ENCODE peak calls at places on chromosomes 11 and 22, in four cellular contexts. One of them, this sample, is unnamed.

GRCh38 chr11:123166095-123166559 is 28.9 kb downstream of the CLMP start:
- DNase-seq in IMR-90: peak; percentile 97
- DNase-seq in uterus: peak; percentile 75
- DNase-seq in body of pancreas: no peak
- DNase-seq in this sample: no peak

GRCh38 chr11:46291441-46292143 is 14.1 kb downstream of the CREB3L1 start:
- DNase-seq in IMR-90: peak; percentile 86
- DNase-seq in uterus: peak; percentile 72
- DNase-seq in body of pancreas: no peak
- DNase-seq in this sample: no peak

GRCh38 chr11:102306048-102306575 is 11.2 kb upstream of the BIRC3 start:
- DNase-seq in IMR-90: no peak
- DNase-seq in uterus: no peak
- DNase-seq in body of pancreas: no peak
- DNase-seq in this sample: no peak

GRCh38 chr22:48976556-48977535 is 850.8 kb downstream of the BRD1 start:
- DNase-seq in IMR-90: no peak
- DNase-seq in uterus: no peak
- DNase-seq in body of pancreas: no peak
- DNase-seq in this sample: no peak

GRCh38 chr22:26891431-26891830 is 234.0 kb downstream of the MIAT start:
- DNase-seq in IMR-90: peak; percentile 5
- DNase-seq in uterus: no peak
- DNase-seq in body of pancreas: no peak
- DNase-seq in this sample: no peak

GRCh38 chr11:25602149-25602548 is 729.8 kb upstream of the ANO3 start:
- DNase-seq in IMR-90: no peak
- DNase-seq in uterus: no peak
- DNase-seq in body of pancreas: no peak
- DNase-seq in this sample: no peak

GRCh38 chr22:42797021-42797420 is 60.1 kb downstream of the ARFGAP3 start:
- DNase-seq in IMR-90: peak; percentile 27
- DNase-seq in uterus: peak; percentile 57
- DNase-seq in body of pancreas: peak; percentile 6
- DNase-seq in this sample: no peak

GRCh38 chr11:2664331-2664730 is 35.5 kb downstream of the KCNQ1OT1 start:
- DNase-seq in IMR-90: no peak
- DNase-seq in uterus: no peak
- DNase-seq in body of pancreas: no peak
- DNase-seq in this sample: no peak

GRCh38 chr11:128195057-128195751 is 392.2 kb downstream of the ETS1 start:
- DNase-seq in IMR-90: no peak
- DNase-seq in uterus: no peak
- DNase-seq in body of pancreas: no peak
- DNase-seq in this sample: no peak

DNA sequence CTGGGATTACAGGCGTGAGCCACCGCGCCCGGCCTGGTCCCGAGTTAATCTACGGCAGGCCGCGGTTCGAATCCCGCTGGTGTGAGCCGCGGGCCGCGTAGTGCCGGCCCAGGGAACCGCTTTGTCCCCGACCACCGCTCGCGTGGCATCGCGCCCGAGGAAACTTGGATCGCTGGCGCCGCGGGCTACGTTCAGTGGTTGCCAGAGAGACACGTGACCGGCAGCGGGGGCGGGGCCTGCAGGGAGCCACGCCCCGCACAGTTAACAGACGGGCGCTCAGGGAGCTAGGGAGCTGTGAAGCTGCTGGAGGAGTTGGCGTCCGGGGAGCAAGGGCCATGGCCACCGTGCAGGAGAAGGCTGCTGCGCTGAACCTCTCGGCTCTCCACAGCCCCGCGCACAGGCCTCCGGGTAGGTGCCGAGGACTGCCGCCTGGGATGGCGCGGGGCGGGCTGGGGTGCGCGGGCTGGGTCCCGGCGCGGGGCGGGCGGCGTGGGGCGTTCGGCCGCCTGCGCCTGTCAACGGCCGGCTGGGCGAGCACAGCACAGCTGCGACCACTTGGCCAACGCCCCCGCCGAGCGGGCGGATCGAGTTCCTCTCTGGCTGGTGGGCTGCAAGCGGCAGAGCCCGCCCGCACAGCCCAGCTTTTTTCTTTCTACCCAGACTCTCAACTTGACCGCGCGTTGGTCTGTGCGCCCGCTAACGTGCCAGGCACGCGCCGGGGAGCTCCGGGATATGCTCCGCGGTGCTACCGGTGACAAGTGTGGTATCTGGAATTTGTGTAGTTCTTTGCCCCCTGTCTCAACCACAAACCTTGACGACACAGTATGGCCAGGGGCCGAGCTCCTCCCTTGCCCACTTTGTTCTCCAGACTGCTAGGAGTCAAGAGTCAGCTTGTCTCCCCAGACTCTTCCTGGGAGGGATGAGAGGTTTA is at the start of gene DEPDC7:
- DNase-seq in IMR-90: peak; percentile 82
- DNase-seq in uterus: peak; percentile 85
- DNase-seq in body of pancreas: peak; percentile 94
- DNase-seq in this sample: peak; percentile 90
- TF ChIP-seq POLR2A in IMR-90: no peak
- TF ChIP-seq POLR2A in uterus: no peak
- TF ChIP-seq POLR2A in body of pancreas: peak; percentile 58
- TF ChIP-seq POLR2A in this sample: no peak

GRCh38 chr11:405323-405975 is 9.3 kb downstream of the SIGIRR start:
- DNase-seq in IMR-90: no peak
- DNase-seq in uterus: peak; percentile 46
- DNase-seq in body of pancreas: no peak
- DNase-seq in this sample: no peak
- TF ChIP-seq POLR2A in IMR-90: no peak
- TF ChIP-seq POLR2A in uterus: no peak
- TF ChIP-seq POLR2A in body of pancreas: no peak
- TF ChIP-seq POLR2A in this sample: no peak

GRCh38 chr11:10933455-10934292 is 75.8 kb upstream of the ZBED5 start:
- DNase-seq in IMR-90: peak; percentile 92
- DNase-seq in uterus: peak; percentile 90
- DNase-seq in body of pancreas: peak; percentile 92
- DNase-seq in this sample: peak; percentile 87

GRCh38 chr11:10930224-10930960 is 72.5 kb upstream of the ZBED5 start:
- DNase-seq in IMR-90: peak; percentile 33
- DNase-seq in uterus: no peak
- DNase-seq in body of pancreas: no peak
- DNase-seq in this sample: peak; percentile 39

GRCh38 chr11:10931761-10932700 is 74.2 kb upstream of the ZBED5 start:
- DNase-seq in IMR-90: no peak
- DNase-seq in uterus: peak; percentile 67
- DNase-seq in body of pancreas: no peak
- DNase-seq in this sample: peak; percentile 49

GRCh38 chr11:10932976-10933375 is 75.1 kb upstream of the ZBED5 start:
- DNase-seq in IMR-90: no peak
- DNase-seq in uterus: no peak
- DNase-seq in body of pancreas: no peak
- DNase-seq in this sample: no peak

DNA sequence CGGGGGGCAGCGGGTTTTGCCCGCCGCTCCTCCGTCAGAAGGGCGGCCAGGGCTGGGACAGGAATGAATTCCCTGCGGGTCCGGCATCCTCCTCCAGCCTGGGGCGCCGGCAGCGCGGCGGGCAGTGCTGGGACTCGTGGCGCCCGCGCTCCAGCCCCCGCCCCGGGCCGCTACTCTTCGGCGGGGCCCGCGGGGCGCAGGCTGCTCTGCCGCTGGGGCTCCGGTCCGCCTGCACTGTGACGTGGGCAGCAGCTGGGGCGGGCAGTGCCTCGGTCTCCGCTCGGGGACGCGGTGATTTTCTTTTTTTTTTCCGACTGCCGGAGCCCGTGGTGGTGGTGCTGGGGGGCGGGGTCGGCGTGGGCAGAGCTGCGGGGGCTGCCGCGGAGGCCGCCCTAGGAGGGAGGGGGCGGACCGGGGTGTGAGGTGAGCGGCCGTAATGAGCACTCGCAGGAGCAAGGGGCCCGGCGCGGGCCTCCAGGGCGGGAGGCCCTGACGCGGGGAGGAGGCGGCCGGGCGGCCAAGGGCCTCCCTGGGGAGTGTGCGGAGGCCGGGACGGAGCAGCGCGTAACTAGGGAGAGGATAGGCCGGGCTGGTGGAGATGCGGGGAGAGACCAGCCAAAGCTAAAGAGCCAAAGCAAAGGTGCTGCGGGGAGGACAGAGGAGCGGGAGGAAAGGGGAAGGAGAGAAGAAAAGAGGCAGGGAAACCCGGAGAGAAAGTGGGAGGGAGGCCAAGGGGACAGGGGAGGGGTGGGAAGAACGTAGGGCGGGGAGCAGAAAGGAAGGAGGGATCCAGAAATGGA is 73.3 kb upstream of the ZBED5 start:
- DNase-seq in IMR-90: peak; percentile 76
- DNase-seq in uterus: peak; percentile 86
- DNase-seq in body of pancreas: peak; percentile 46
- DNase-seq in this sample: peak; percentile 51
- TF ChIP-seq POLR2A in IMR-90: peak; percentile 75
- TF ChIP-seq POLR2A in uterus: no peak
- TF ChIP-seq POLR2A in body of pancreas: no peak
- TF ChIP-seq POLR2A in this sample: no peak

GRCh38 chr11:131924446-131925240 is 554.2 kb downstream of the NTM start:
- DNase-seq in IMR-90: peak; percentile 73
- DNase-seq in uterus: no peak
- DNase-seq in body of pancreas: peak; percentile 57
- DNase-seq in this sample: no peak
- TF ChIP-seq POLR2A in IMR-90: no peak
- TF ChIP-seq POLR2A in uterus: no peak
- TF ChIP-seq POLR2A in body of pancreas: no peak
- TF ChIP-seq POLR2A in this sample: no peak

GRCh38 chr11:35162795-35163194 is 23.8 kb downstream of the CD44 start:
- DNase-seq in IMR-90: peak; percentile 47
- DNase-seq in uterus: no peak
- DNase-seq in body of pancreas: no peak
- DNase-seq in this sample: peak; percentile 79
- TF ChIP-seq POLR2A in IMR-90: no peak
- TF ChIP-seq POLR2A in uterus: no peak
- TF ChIP-seq POLR2A in body of pancreas: no peak
- TF ChIP-seq POLR2A in this sample: no peak

GRCh38 chr11:62666259-62666926 is 1.3 kb downstream of the CSKMT start:
- DNase-seq in IMR-90: no peak
- DNase-seq in uterus: no peak
- DNase-seq in body of pancreas: no peak
- DNase-seq in this sample: no peak

GRCh38 chr11:62671272-62671603 is 235 bp upstream of the UQCC3 start:
- DNase-seq in IMR-90: no peak
- DNase-seq in uterus: no peak
- DNase-seq in body of pancreas: no peak
- DNase-seq in this sample: no peak

GRCh38 chr11:62671604-62672528 is at the start of the genes LBHD1 and UQCC3:
- DNase-seq in IMR-90: peak; percentile 85
- DNase-seq in uterus: peak; percentile 79
- DNase-seq in body of pancreas: peak; percentile 69
- DNase-seq in this sample: peak; percentile 91

GRCh38 chr11:62667460-62667859 is 2.3 kb downstream of the CSKMT start:
- DNase-seq in IMR-90: no peak
- DNase-seq in uterus: no peak
- DNase-seq in body of pancreas: no peak
- DNase-seq in this sample: no peak

DNA sequence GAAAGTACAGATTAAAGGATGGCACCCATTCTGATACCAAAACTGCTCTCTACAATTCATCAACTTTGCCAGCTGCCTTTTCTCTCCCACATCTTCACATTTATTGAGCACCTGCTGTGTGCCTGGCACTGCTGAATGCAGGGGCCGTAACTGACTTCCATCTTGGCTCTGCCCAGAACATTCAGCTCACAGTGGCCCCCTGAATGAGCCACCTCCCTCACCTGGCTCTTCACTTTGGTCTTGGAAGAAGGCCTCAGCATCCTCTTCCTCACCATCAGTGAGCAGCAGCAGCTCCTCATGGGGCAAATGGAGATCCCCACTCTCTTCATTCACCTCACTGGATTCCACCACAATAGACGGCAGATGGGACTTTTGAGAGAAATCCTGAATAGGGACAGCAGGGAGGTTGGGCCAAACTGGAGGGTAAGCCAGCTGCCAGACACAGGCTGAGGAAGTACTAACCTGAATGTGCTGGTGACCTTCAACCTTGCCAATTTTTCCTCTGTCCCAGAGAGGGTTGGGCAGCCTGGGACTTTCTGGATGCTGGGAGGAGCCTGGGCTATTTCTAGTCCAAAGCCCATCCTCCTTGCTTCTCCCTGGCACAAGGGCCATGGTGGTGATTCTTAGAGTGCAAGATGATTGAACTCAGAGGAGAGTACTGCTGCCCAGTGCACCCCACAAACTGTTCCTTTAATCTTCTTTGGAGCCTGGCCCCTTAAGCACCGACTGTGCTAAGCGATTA is 1.9 kb upstream of the UQCC3 start:
- DNase-seq in IMR-90: no peak
- DNase-seq in uterus: no peak
- DNase-seq in body of pancreas: peak; percentile 65
- DNase-seq in this sample: peak; percentile 45
- TF ChIP-seq POLR2A in IMR-90: no peak
- TF ChIP-seq POLR2A in uterus: no peak
- TF ChIP-seq POLR2A in body of pancreas: no peak
- TF ChIP-seq POLR2A in this sample: no peak

DNA sequence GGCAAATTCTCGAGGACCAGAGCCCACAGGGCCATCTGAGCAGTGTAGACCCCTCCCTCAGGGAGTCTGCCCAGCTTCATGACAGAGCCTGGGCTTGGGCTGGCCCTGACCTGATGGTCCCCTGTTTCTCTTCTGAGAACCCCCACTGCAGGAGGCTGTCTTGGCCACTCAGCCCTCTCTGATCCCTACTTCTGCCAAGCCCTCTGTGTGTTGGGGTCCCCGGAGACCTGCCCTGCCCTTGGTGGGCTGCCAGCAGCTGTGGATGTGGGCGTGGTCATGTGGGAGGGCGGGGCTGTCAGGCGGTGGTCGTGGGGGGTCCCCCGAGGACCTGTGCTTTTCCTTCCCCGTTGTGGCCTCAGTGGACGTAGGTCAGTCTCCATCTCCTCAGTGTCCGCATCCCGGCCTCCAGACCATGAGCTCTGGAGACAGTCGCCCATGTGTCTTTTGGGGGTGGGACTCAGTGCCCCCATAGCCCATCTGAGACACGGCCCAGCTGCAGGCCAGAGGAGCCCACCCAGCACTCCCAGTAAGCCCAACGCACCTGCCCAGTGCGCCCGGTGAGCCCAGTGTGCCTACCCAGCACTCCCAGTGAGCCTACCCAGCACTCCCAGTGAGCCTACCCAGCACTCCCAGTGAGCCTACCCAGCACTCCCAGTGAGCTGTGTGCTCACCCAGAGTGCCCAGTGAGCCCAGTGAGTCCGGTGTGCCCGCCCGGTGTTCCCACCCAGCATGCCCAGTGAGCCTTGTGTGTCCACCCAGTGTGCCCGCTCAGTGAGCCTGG is 409.2 kb downstream of the TBC1D22A start:
- DNase-seq in IMR-90: no peak
- DNase-seq in uterus: peak; percentile 14
- DNase-seq in body of pancreas: no peak
- DNase-seq in this sample: no peak
- TF ChIP-seq POLR2A in IMR-90: no peak
- TF ChIP-seq POLR2A in uterus: no peak
- TF ChIP-seq POLR2A in body of pancreas: no peak
- TF ChIP-seq POLR2A in this sample: no peak

GRCh38 chr11:72821920-72822799 is 7.9 kb downstream of the ATG16L2 start:
- DNase-seq in IMR-90: peak; percentile 84
- DNase-seq in uterus: peak; percentile 94
- DNase-seq in body of pancreas: peak; percentile 93
- DNase-seq in this sample: peak; percentile 91
- TF ChIP-seq POLR2A in IMR-90: no peak
- TF ChIP-seq POLR2A in uterus: peak; percentile 9
- TF ChIP-seq POLR2A in body of pancreas: peak; percentile 71
- TF ChIP-seq POLR2A in this sample: peak; percentile 16

GRCh38 chr22:50250555-50251471 is at the start of gene HDAC10:
- DNase-seq in IMR-90: peak; percentile 74
- DNase-seq in uterus: peak; percentile 78
- DNase-seq in body of pancreas: peak; percentile 80
- DNase-seq in this sample: peak; percentile 83
- TF ChIP-seq POLR2A in IMR-90: no peak
- TF ChIP-seq POLR2A in uterus: no peak
- TF ChIP-seq POLR2A in body of pancreas: peak; percentile 27
- TF ChIP-seq POLR2A in this sample: peak; percentile 47

This sample was measured in erythroblast.